ENCODE peak calls at places on chromosomes 4 and X, in ten cellular contexts. V is skeletal muscle cell; U is HTR-8/SVneo; S is ovary; L is IMR-90; I is type B pancreatic cell; N is cardiac muscle cell; D is tibial artery; P is stimulated activated CD4-positive, alpha-beta T cell treated with anti-CD3 and anti-CD28 coated beads, Interleukin-12 subunit alpha, Interleukin-12 subunit beta, amount 100 ng/mL, for 48 hours; M is GM23248. J is an unnamed sample.

GRCh38 chrX:115690554-115691216 is 129.7 kb downstream of the PLS3 start:
- DNase-seq in V (peak), U (peak), S (peak), L (peak), I (peak), N (peak), D (peak), P (peak), M (peak), J (peak)

GRCh38 chr4:118839221-118839927 is 3.4 kb upstream of the SEC24D start:
- DNase-seq in V (no peak), U (no peak), S (no peak), L (no peak), I (no peak), N (no peak), D (no peak), P (no peak), M (no peak), J (no peak)

GRCh38 chr4:133186845-133187244 is 37.8 kb downstream of the PCDH10 start:
- DNase-seq in V (no peak), U (no peak), S (no peak), L (peak), I (no peak), N (no peak), D (no peak), P (no peak), M (peak), J (no peak)

GRCh38 chr4:185881427-185881826 is 69.4 kb upstream of the SORBS2 start:
- DNase-seq in V (no peak), U (no peak), S (no peak), L (no peak), I (no peak), N (peak), D (no peak), P (no peak), M (peak), J (no peak)

GRCh38 chr4:15035152-15035551 is 32.9 kb downstream of the CPEB2 start:
- DNase-seq in V (no peak), U (no peak), S (no peak), L (peak), I (no peak), N (no peak), D (no peak), P (no peak), M (peak), J (no peak)

GRCh38 chr4:122329876-122330595 is 48.8 kb upstream of the ADAD1 start:
- DNase-seq in V (no peak), U (no peak), S (no peak), L (peak), I (no peak), N (peak), D (no peak), P (no peak), M (peak), J (no peak)

GRCh38 chr4:11471613-11472012 is 42.9 kb upstream of the HS3ST1 start:
- DNase-seq in V (no peak), U (no peak), S (no peak), L (no peak), I (no peak), N (peak), D (no peak), P (peak), M (no peak), J (no peak)

GRCh38 chr4:112759313-112759712 is 122.4 kb downstream of the LARP7 start:
- DNase-seq in V (no peak), U (no peak), S (no peak), L (no peak), I (no peak), N (no peak), D (no peak), P (no peak), M (no peak), J (no peak)

GRCh38 chr4:37726666-37727065 is 40.5 kb upstream of the RELL1 start:
- DNase-seq in V (peak), U (no peak), S (no peak), L (peak), I (no peak), N (peak), D (no peak), P (no peak), M (peak), J (no peak)

GRCh38 chrX:30654989-30655607 is 1.9 kb downstream of the GK start:
- DNase-seq in V (no peak), U (no peak), S (no peak), L (peak), I (no peak), N (no peak), D (no peak), P (no peak), M (peak), J (no peak)

GRCh38 chr4:21366312-21366711 is 582.3 kb downstream of the KCNIP4 start:
- DNase-seq in V (no peak), U (no peak), S (no peak), L (no peak), I (no peak), N (no peak), D (no peak), P (no peak), M (no peak), J (no peak)

GRCh38 chr4:110510955-110511544 is 35.1 kb downstream of the ENPEP start:
- DNase-seq in V (no peak), U (peak), S (no peak), L (peak), I (no peak), N (peak), D (no peak), P (no peak), M (peak), J (no peak)

GRCh38 chr4:1205641-1206298 is 33.4 kb upstream of the SPON2 start:
- DNase-seq in V (no peak), U (no peak), S (no peak), L (no peak), I (peak), N (no peak), D (peak), P (no peak), M (no peak), J (peak)

GRCh38 chr4:6271701-6272465 is 2.2 kb downstream of the WFS1 start:
- DNase-seq in V (no peak), U (no peak), S (peak), L (no peak), I (no peak), N (no peak), D (peak), P (no peak), M (no peak), J (no peak)

GRCh38 chr4:39658756-39659155 is 20.1 kb upstream of the SMIM14 start:
- DNase-seq in V (no peak), U (no peak), S (no peak), L (peak), I (no peak), N (no peak), D (no peak), P (no peak), M (peak), J (no peak)

GRCh38 chrX:24117288-24117687 is 32.2 kb upstream of the ZFX start:
- DNase-seq in V (no peak), U (peak), S (peak), L (peak), I (no peak), N (peak), D (no peak), P (no peak), M (peak), J (no peak)

GRCh38 chr4:85866508-85866907 is 391.6 kb downstream of the ARHGAP24 start:
- DNase-seq in V (no peak), U (no peak), S (no peak), L (no peak), I (no peak), N (no peak), D (no peak), P (no peak), M (peak), J (no peak)

GRCh38 chrX:40867352-40867751 is 132.0 kb upstream of the MED14 start:
- DNase-seq in V (no peak), U (peak), S (no peak), L (peak), I (no peak), N (peak), D (no peak), P (no peak), M (peak), J (no peak)

GRCh38 chrX:9337056-9337455 is 127.8 kb upstream of the TBL1X start:
- DNase-seq in V (peak), U (no peak), S (no peak), L (peak), I (no peak), N (peak), D (no peak), P (no peak), M (peak), J (no peak)

GRCh38 chrX:129698150-129698549 is 40.6 kb upstream of the XPNPEP2 start:
- DNase-seq in V (no peak), U (no peak), S (no peak), L (no peak), I (no peak), N (no peak), D (no peak), P (no peak), M (no peak), J (no peak)

GRCh38 chr4:41009411-41009810 is 204.9 kb downstream of the APBB2 start:
- DNase-seq in V (no peak), U (no peak), S (no peak), L (peak), I (no peak), N (peak), D (no peak), P (no peak), M (peak), J (no peak)

GRCh38 chrX:74535633-74536141 is 78.7 kb downstream of the RLIM start:
- DNase-seq in V (peak), U (peak), S (peak), L (peak), I (no peak), N (peak), D (peak), P (no peak), M (peak), J (peak)

GRCh38 chr4:19675172-19675811 is 576.4 kb upstream of the SLIT2 start:
- DNase-seq in V (peak), U (no peak), S (no peak), L (peak), I (no peak), N (peak), D (peak), P (no peak), M (peak), J (no peak)

GRCh38 chr4:24853142-24853541 is 57.8 kb downstream of the SOD3 start:
- DNase-seq in V (no peak), U (no peak), S (no peak), L (peak), I (no peak), N (peak), D (no peak), P (no peak), M (no peak), J (no peak)

GRCh38 chr4:86218721-86219481 is 141.0 kb downstream of the MAPK10 start:
- DNase-seq in V (peak), U (no peak), S (no peak), L (peak), I (no peak), N (peak), D (no peak), P (no peak), M (peak), J (no peak)

GRCh38 chr4:151276787-151277557 is at the start of gene PRSS48:
- DNase-seq in V (peak), U (peak), S (peak), L (peak), I (peak), N (peak), D (peak), P (peak), M (peak), J (no peak)

GRCh38 chr4:3177905-3178304 is 71.1 kb upstream of the MSANTD1 start:
- DNase-seq in V (no peak), U (no peak), S (no peak), L (no peak), I (no peak), N (no peak), D (no peak), P (no peak), M (no peak), J (peak)

GRCh38 chrX:13597928-13598327 is 28.5 kb downstream of the EGFL6 start:
- DNase-seq in V (no peak), U (no peak), S (no peak), L (peak), I (no peak), N (peak), D (no peak), P (no peak), M (peak), J (no peak)

J was measured in osteocyte.